ENCODE peak calls at places on chromosomes 12 and 14, in eight cellular contexts. N, X, Q, T, G, J, Z and H are unnamed samples. For H3K36me3, the result is how much of the 10 kb centered on the place peaks cover.

GRCh38 chr14:101412741-101413140 is 148.6 kb upstream of the DIO3 start:
- DNase-seq in N (no peak), X (no peak), Q (no peak), T (no peak), G (no peak), J (no peak), Z (no peak), H (no peak)

GRCh38 chr12:86931714-86932113 is 675.5 kb upstream of the MGAT4C start:
- DNase-seq in N (no peak), X (no peak), Q (no peak), T (no peak), G (no peak), J (no peak), Z (no peak), H (no peak)

GRCh38 chr12:50637870-50638481 is 125.9 kb upstream of the ATF1 start:
- DNase-seq in N (no peak), X (no peak), Q (no peak), T (peak), G (no peak), J (no peak), Z (no peak), H (no peak)

GRCh38 chr12:52036587-52037171 is 14.6 kb upstream of the NR4A1 start:
- DNase-seq in N (peak), X (peak), Q (peak), T (peak), G (peak), J (peak), Z (peak), H (no peak)

GRCh38 chr14:24982472-24983155 is 67.3 kb downstream of the STXBP6 start:
- DNase-seq in N (no peak), X (no peak), Q (no peak), T (no peak), G (no peak), J (no peak), Z (no peak), H (no peak)

GRCh38 chr12:72523754-72524153 is 251.6 kb downstream of the TRHDE start:
- DNase-seq in N (no peak), X (no peak), Q (no peak), T (no peak), G (no peak), J (no peak), Z (no peak), H (no peak)

GRCh38 chr14:24790196-24790595 is 156.2 kb upstream of the GZMB start:
- DNase-seq in N (no peak), X (no peak), Q (no peak), T (no peak), G (no peak), J (no peak), Z (no peak), H (no peak)

GRCh38 chr12:88553941-88554658 is 26.2 kb downstream of the KITLG start:
- DNase-seq in N (no peak), X (no peak), Q (no peak), T (no peak), G (no peak), J (peak), Z (no peak), H (no peak)

GRCh38 chr14:60777856-60778578 is 43.5 kb downstream of the MNAT1 start:
- DNase-seq in N (no peak), X (no peak), Q (no peak), T (no peak), G (no peak), J (no peak), Z (no peak), H (no peak)

GRCh38 chr12:89373772-89374572 is 21.7 kb upstream of the DUSP6 start:
- DNase-seq in N (no peak), X (no peak), Q (no peak), T (no peak), G (no peak), J (no peak), Z (no peak), H (no peak)

GRCh38 chr14:89955022-89955414 is 488 bp upstream of the EFCAB11 start:
- DNase-seq in N (no peak), X (no peak), Q (no peak), T (no peak), G (no peak), J (no peak), Z (no peak), H (no peak)

GRCh38 chr14:66231823-66232222 is 254.3 kb upstream of the CCDC196 start:
- DNase-seq in N (no peak), X (no peak), Q (no peak), T (no peak), G (no peak), J (no peak), Z (no peak), H (no peak)

GRCh38 chr12:119783787-119784186 is 93.3 kb downstream of the CIT start:
- DNase-seq in N (no peak), X (no peak), Q (no peak), T (peak), G (no peak), J (no peak), Z (no peak), H (no peak)

GRCh38 chr14:22837059-22837749 is 819 bp downstream of the MMP14 start:
- DNase-seq in N (no peak), X (peak), Q (peak), T (no peak), G (peak), J (peak), Z (no peak), H (no peak)

GRCh38 chr14:105486974-105487448 is 325 bp downstream of the CRIP1 start:
- DNase-seq in N (peak), X (peak), Q (peak), T (peak), G (peak), J (peak), Z (no peak), H (no peak)

GRCh38 chr12:105100207-105100985 is 7.1 kb upstream of the WASHC4 start:
- DNase-seq in N (no peak), X (no peak), Q (no peak), T (no peak), G (no peak), J (no peak), Z (no peak), H (no peak)

GRCh38 chr14:68891851-68892660 is 87.0 kb downstream of the ACTN1 start:
- DNase-seq in N (no peak), X (no peak), Q (peak), T (no peak), G (no peak), J (no peak), Z (no peak), H (no peak)

GRCh38 chr14:49598479-49599301 is at the start of gene LRR1:
- DNase-seq in N (peak), X (peak), Q (peak), T (peak), G (peak), J (peak), Z (peak), H (no peak)

GRCh38 chr12:50261654-50262053 is 21.7 kb downstream of the LIMA1 start:
- DNase-seq in N (no peak), X (no peak), Q (no peak), T (no peak), G (no peak), J (no peak), Z (no peak), H (no peak)

GRCh38 chr12:117395766-117396165 is 34.3 kb upstream of the NOS1 start:
- DNase-seq in N (no peak), X (no peak), Q (no peak), T (no peak), G (no peak), J (no peak), Z (no peak), H (no peak)

GRCh38 chr12:79344855-79345840 is 345.6 kb downstream of the PAWR start:
- DNase-seq in N (no peak), X (peak), Q (no peak), T (no peak), G (no peak), J (peak), Z (peak), H (peak)

DNA sequence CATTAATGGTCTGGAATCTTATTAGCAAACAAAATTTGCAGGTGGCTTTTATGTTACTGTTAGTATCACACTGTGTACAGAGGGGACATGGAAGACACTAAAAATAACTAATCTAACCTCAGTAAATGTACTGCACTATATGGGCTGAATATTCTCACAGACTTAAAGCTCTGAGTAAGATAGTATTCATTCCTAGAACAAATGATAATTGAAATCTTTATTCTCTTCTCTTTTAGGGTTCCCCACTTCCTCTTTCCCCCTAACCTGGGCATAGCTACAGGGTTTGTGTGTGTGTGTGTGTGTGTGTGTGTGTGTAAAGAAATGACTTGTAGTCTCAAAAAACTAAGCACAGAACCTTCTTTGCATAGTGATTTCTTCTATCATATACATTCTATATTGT is 21.4 kb upstream of the HECTD1 start:
- DNase-seq in N (no peak), X (no peak), Q (no peak), T (no peak), G (no peak), J (no peak), Z (no peak), H (no peak)
- H3K27ac ChIP-seq in N (peak), X (peak), Q (no peak), T (no peak), G (no peak), J (no peak), Z (no peak), H (no peak)

GRCh38 chr12:121750507-121750955 is 38.0 kb downstream of the TMEM120B start:
- DNase-seq in N (no peak), X (no peak), Q (no peak), T (no peak), G (no peak), J (no peak), Z (no peak), H (no peak)

GRCh38 chr12:121748571-121749265 is 36.2 kb downstream of the TMEM120B start:
- DNase-seq in N (no peak), X (no peak), Q (no peak), T (no peak), G (peak), J (no peak), Z (peak), H (no peak)

GRCh38 chr12:121751034-121751433 is 38.5 kb downstream of the TMEM120B start:
- DNase-seq in N (no peak), X (no peak), Q (no peak), T (no peak), G (no peak), J (no peak), Z (no peak), H (no peak)

GRCh38 chr12:121749267-121749666 is 36.7 kb downstream of the TMEM120B start:
- DNase-seq in N (no peak), X (no peak), Q (no peak), T (no peak), G (no peak), J (no peak), Z (no peak), H (no peak)

DNA sequence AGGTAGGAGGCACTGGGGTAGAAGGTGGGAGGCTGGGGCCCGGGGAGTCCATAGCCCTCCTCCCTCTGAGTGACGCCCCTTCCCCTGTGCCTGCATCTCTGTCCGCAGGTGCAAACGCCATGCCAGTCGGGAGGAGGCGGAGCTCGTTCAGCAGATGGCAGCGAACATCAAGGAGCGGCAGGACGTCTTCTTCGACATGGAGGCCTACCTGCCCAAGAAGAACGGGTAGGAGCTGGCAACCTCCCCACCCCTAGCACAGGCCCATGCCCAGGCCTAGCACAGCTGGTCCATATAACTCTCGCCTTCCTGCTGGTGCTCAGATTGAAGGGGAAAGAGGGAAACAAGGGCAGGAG is 35.6 kb downstream of the TMEM120B start:
- DNase-seq in N (no peak), X (no peak), Q (no peak), T (no peak), G (no peak), J (no peak), Z (no peak), H (no peak)
- H3K36me3 ChIP-seq in N (under half), X (under half), Q (under half), T (under half), G (under half), J (under half), Z (under half), H (under half)

DNA sequence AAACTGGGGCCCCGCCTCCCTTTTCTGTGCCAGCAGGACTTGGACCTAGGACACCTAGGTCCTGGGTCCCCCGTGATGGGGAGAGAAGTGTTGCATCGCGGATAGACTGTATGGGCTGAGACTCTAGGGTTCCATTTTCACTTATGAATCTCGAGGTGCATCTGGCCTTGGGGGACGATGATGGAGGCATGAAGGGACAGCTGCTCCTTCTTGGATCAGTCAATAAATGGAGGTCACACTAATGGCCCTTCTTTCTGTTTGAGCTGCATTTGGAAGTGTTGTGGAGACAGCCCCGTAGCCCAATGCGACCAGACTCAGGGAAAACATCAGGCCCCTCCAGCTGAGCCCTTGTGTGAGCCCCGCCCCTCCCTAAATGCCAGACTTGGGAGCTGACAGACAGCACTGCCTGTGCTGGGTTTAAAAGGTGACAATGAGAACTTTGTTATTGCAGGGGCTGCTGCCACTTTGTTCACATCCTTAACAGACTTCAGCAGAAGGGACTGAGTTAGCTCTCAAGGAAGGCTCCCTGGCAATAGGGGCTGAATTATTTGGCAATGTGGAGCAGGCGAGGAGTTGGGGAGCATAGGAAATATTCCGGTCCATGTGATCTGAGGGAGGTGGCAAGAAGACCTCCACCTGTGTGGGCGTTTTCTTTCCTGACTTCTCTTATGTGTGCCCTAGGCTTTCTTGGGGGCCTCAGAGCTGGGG is 838 bp downstream of the DTX3 start:
- DNase-seq in N (no peak), X (peak), Q (no peak), T (no peak), G (no peak), J (peak), Z (no peak), H (no peak)
- H3K27ac ChIP-seq in N (peak), X (peak), Q (peak), T (peak), G (peak), J (peak), Z (no peak), H (no peak)

GRCh38 chr14:92458136-92458958 is 55.2 kb upstream of the RIN3 start:
- DNase-seq in N (no peak), X (no peak), Q (no peak), T (no peak), G (no peak), J (no peak), Z (no peak), H (no peak)
- H3K36me3 ChIP-seq in N (under half), X (under half), Q (under half), T (under half), G (under half), J (under half), Z (under half), H (under half)

DNA sequence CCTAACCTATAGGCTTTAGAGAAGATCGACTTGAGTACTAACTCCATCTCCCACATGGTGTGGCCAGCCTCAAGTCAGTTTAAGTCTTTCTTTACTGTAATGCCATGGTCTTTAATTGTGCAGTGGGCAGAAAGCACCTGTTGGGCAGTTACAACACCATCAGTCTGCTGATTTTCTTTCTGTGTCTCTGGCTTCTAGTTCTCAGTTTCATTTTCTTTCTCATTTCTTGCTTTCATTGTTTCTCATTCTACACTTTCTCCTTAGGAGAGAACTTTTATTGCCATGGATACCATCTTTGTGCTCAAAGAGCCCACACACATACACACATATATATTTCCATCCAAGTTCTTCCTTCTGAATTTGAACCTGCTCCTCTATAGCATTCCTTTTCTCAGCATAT is 96.1 kb upstream of the SLC16A7 start:
- DNase-seq in N (no peak), X (no peak), Q (no peak), T (no peak), G (no peak), J (no peak), Z (no peak), H (no peak)
- H3K27ac ChIP-seq in N (no peak), X (no peak), Q (no peak), T (no peak), G (no peak), J (no peak), Z (no peak), H (no peak)

DNA sequence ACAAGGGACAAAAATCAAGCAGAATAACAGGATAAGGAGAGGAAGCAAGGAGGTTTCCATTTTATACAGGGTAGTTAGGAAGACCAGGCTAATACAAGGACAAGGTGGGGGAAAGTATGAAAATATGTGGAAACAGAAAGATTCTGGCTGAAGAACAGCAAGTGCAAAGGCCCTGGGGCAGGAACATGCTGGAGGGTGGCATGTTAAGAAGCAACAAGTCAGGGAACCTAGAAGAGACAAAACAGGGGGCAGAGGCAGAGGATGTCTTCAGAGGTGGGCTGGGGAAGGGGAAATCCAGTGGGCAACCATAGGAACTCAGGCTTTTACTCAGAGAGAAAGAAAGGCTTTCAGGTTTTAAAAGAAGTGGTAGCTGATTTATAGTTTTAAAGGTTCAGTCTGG is 54.8 kb downstream of the NT5DC3 start:
- DNase-seq in N (no peak), X (no peak), Q (no peak), T (no peak), G (no peak), J (no peak), Z (no peak), H (no peak)
- H3K36me3 ChIP-seq in N (under half), X (under half), Q (half or more), T (under half), G (under half), J (under half), Z (under half), H (under half)

DNA sequence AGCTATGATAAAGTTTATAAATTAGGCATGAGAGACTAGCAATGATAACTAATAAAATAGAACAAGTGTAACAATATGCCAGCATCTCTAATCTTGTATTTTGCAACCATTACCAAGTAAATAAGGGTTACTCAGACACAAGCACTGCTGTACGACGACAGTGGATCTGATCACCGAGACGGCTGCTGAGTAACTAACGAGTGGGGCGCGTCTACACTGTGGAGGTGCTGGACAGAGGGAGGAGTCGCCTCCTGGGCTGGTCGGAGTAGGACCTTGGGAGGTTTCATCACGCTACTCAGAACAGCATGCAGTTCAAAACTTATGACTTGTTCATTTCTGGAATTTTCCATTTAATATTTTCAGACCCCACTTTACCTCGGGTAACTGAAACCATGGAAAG is 18.4 kb downstream of the COA8 start:
- DNase-seq in N (no peak), X (no peak), Q (no peak), T (no peak), G (no peak), J (no peak), Z (no peak), H (no peak)
- H3K27ac ChIP-seq in N (no peak), X (no peak), Q (no peak), T (no peak), G (no peak), J (no peak), Z (no peak), H (no peak)

GRCh38 chr12:93766371-93766770 is 89.2 kb downstream of the CRADD start:
- DNase-seq in N (no peak), X (no peak), Q (no peak), T (no peak), G (no peak), J (no peak), Z (no peak), H (no peak)

GRCh38 chr12:93766802-93767523 is 89.8 kb downstream of the CRADD start:
- DNase-seq in N (no peak), X (peak), Q (no peak), T (peak), G (peak), J (peak), Z (peak), H (no peak)

GRCh38 chr12:93763746-93764147 is 86.6 kb downstream of the CRADD start:
- DNase-seq in N (no peak), X (no peak), Q (no peak), T (no peak), G (no peak), J (no peak), Z (no peak), H (no peak)

GRCh38 chr12:93772003-93772402 is 94.8 kb downstream of the CRADD start:
- DNase-seq in N (no peak), X (no peak), Q (no peak), T (no peak), G (no peak), J (no peak), Z (no peak), H (no peak)

DNA sequence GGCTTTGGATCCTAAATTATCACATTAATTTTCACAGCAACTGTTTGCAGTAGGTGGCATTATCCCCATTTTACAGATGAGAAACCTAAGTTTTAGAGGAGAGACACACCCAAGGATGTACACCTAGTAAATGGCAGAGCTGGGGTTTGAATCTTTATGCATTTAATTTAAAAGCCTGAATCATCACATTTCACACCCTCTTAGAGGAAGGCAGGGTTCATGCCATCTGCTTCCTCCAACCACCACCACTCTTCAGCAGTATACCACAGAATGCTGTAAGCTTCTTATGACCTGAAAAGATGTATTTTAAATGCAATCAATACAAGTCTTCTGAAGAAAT is 90.3 kb downstream of the CRADD start:
- DNase-seq in N (no peak), X (no peak), Q (no peak), T (peak), G (no peak), J (no peak), Z (no peak), H (no peak)
- H3K36me3 ChIP-seq in N (under half), X (under half), Q (under half), T (under half), G (under half), J (under half), Z (under half), H (under half)